ENCODE peak calls at places on chromosomes 2 and 18, in eight cellular contexts. T, N, X, D, I, V, G and Q are unnamed samples.

GRCh38 chr18:13240060-13240725 is 21.6 kb downstream of the LDLRAD4 start:
- DNase-seq in T (no peak), N (no peak), X (no peak), D (no peak), I (no peak), V (no peak), G (no peak), Q (no peak)

GRCh38 chr2:170076189-170076588 is 101.8 kb upstream of the MYO3B start:
- DNase-seq in T (no peak), N (no peak), X (no peak), D (no peak), I (no peak), V (no peak), G (no peak), Q (peak)

GRCh38 chr18:76619342-76620315 is 124.6 kb upstream of the ZNF516 start:
- DNase-seq in T (peak), N (peak), X (no peak), D (no peak), I (peak), V (peak), G (peak), Q (no peak)

GRCh38 chr2:118473241-118473640 is 374.2 kb downstream of the EN1 start:
- DNase-seq in T (no peak), N (no peak), X (no peak), D (no peak), I (no peak), V (no peak), G (no peak), Q (no peak)

GRCh38 chr2:85120363-85120762 is 12.8 kb upstream of the TCF7L1 start:
- DNase-seq in T (no peak), N (no peak), X (no peak), D (no peak), I (no peak), V (no peak), G (no peak), Q (no peak)

GRCh38 chr2:164039270-164039669 is 303.5 kb upstream of the FIGN start:
- DNase-seq in T (no peak), N (no peak), X (no peak), D (no peak), I (no peak), V (no peak), G (no peak), Q (no peak)

GRCh38 chr18:5031216-5031615 is 165.8 kb downstream of the AKAIN1 start:
- DNase-seq in T (no peak), N (no peak), X (no peak), D (no peak), I (no peak), V (no peak), G (no peak), Q (no peak)

GRCh38 chr2:63054812-63055509 is 4.3 kb downstream of the OTX1 start:
- DNase-seq in T (no peak), N (no peak), X (no peak), D (no peak), I (no peak), V (no peak), G (no peak), Q (peak)

GRCh38 chr2:64035067-64035942 is 16.1 kb upstream of the VPS54 start:
- DNase-seq in T (peak), N (no peak), X (no peak), D (peak), I (no peak), V (no peak), G (no peak), Q (no peak)

GRCh38 chr2:26706093-26706492 is 13.6 kb downstream of the KCNK3 start:
- DNase-seq in T (no peak), N (no peak), X (no peak), D (no peak), I (no peak), V (no peak), G (no peak), Q (no peak)

GRCh38 chr2:10935953-10936942 is 24.5 kb downstream of the KCNF1 start:
- DNase-seq in T (peak), N (no peak), X (peak), D (peak), I (no peak), V (no peak), G (no peak), Q (no peak)

GRCh38 chr2:176118606-176119370 is 2.2 kb downstream of the HOXD10 start:
- DNase-seq in T (no peak), N (no peak), X (peak), D (peak), I (no peak), V (no peak), G (no peak), Q (no peak)

GRCh38 chr2:173568054-173568453 is 213.4 kb downstream of the CDCA7 start:
- DNase-seq in T (peak), N (peak), X (peak), D (peak), I (no peak), V (no peak), G (no peak), Q (no peak)

DNA sequence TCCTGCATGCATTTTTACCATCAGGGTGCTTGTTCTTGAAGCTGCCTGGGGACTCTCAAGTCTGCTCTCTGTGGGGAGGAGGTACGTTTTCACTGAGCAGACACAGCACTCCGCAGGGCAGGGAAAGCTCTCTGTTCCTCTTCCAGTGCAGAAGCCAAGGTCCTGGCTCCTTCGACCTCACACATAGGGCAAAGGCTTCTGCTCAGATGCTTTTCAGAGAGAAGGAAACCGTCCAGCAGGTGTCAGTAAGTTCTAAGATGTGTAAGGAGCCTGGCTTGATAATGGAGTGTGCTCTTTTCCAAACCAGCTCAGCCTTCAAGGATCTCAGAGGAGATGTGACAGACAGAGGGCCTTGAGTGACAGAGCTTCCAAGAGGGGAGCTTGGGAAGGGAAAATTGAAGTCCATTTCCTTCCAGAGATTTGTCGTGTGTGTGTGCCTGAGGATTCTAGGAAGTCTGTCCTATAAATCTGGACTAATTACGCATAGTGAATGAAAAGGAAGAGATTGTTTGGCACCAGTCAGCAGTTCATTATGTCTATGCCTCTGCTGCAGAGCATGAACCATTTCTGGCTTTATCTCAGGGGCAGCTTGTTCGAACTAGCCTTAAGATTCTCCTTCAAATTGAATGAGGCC is 67.4 kb upstream of the UPP2 start:
- DNase-seq in T (peak), N (no peak), X (peak), D (peak), I (no peak), V (no peak), G (peak), Q (peak)
- TF ChIP-seq CTCF in T (peak), N (peak), X (peak), D (peak), I (peak), V (no peak), G (peak), Q (peak)

GRCh38 chr2:58967736-58968135 is 726.6 kb upstream of the FANCL start:
- DNase-seq in T (no peak), N (no peak), X (peak), D (peak), I (no peak), V (no peak), G (no peak), Q (no peak)

GRCh38 chr2:58972737-58973136 is 731.6 kb upstream of the FANCL start:
- DNase-seq in T (no peak), N (no peak), X (no peak), D (no peak), I (no peak), V (no peak), G (no peak), Q (no peak)

GRCh38 chr2:58968885-58969284 is 727.8 kb upstream of the FANCL start:
- DNase-seq in T (no peak), N (no peak), X (no peak), D (no peak), I (no peak), V (no peak), G (no peak), Q (no peak)

GRCh38 chr2:58971511-58971910 is 730.4 kb upstream of the FANCL start:
- DNase-seq in T (no peak), N (no peak), X (no peak), D (no peak), I (no peak), V (no peak), G (no peak), Q (no peak)

GRCh38 chr2:58970365-58970764 is 729.2 kb upstream of the FANCL start:
- DNase-seq in T (no peak), N (no peak), X (no peak), D (no peak), I (no peak), V (no peak), G (no peak), Q (no peak)
- TF ChIP-seq CTCF in T (no peak), N (no peak), X (no peak), D (no peak), I (no peak), V (no peak), G (no peak), Q (no peak)

DNA sequence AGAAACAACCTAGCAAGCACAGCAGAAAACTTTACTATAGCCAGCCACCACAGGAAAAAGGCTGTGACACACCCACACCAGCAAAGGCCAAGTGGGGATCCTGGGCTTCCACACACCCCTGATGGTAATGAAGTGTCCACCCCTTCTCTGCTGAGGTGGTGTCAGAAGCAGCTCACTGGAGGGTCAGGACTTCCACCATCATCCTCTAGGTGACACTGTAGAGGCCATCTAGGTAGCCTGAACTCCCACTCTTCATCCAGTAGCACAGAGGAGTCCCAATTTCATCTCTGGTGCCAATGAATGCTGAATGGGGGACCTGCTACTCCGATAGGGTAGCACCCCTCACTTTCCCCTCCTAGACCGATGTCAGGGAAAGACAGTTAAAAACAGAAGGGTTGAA is 1544.4 kb downstream of the LRP1B start:
- DNase-seq in T (peak), N (no peak), X (peak), D (peak), I (no peak), V (no peak), G (no peak), Q (peak)
- TF ChIP-seq CTCF in T (peak), N (no peak), X (peak), D (peak), I (no peak), V (no peak), G (no peak), Q (peak)

DNA sequence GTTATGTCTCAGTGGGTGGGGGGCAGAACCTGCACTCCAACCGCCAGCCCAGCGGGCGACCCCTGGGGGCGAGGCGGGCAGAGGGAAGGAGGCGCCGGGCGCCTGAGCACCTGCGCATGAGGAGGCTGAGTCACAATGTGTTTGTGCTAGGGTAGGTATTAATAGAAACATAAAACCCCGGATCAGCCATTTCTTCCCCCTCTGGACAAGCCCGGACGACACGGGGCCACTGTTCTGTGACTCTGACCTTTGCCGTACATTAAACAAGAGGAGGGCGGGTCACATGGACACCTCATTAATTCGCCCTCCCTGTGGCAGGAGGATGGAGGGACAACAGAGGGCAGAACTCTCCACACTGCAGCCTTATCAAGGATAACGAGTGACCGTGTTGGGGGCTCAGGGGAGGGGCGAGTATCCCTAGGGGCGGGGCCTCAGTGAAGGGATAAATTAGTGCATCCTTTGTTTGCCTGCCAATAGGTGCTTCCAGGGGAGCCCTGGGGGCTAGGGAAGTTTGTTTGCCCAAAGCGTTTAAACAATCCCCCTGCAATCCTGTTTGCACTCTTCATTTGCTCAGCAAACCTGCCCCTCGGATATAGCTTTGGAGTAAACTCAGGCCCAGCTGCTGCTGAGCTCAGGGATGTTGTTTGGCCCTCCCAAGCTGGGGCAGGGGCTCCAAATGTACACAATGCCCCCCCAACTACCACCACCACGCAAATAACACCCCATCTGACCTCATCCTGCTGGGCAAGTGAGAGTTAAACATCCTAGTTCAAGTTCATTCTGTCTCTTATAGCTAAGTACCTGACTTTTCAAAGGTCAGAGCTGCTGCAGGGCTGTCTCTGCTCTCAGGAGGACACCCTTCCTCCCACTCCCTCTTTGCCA is 171.2 kb upstream of the GLI2 start:
- DNase-seq in T (no peak), N (no peak), X (no peak), D (no peak), I (no peak), V (no peak), G (no peak), Q (no peak)
- TF ChIP-seq CTCF in T (no peak), N (no peak), X (no peak), D (no peak), I (no peak), V (no peak), G (no peak), Q (no peak)

DNA sequence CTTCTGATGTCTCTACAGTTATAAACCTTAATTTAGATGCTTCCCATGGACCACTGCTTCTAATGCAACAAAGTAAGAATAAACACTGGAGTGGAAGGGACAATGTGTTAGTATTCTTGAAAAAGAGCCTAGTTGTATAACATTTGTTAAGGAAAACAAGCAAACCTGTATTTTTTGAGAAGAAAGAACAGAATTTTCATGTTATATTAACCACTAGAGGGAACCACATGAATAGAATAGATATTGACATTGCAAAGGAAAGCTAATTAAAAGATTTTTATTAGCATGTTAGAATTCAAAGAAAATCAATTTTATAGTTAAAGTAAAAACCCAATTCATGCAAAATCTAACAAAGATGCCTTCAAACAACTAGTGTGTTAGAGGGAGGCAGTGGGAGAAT is 151.2 kb upstream of the BARD1 start:
- DNase-seq in T (peak), N (no peak), X (no peak), D (peak), I (no peak), V (no peak), G (no peak), Q (no peak)
- TF ChIP-seq CTCF in T (peak), N (no peak), X (peak), D (peak), I (peak), V (no peak), G (no peak), Q (no peak)